ENCODE peak calls at places on chromosome 1, in eight cellular contexts. G is amniotic stem cell; V is NCI-H446 treated with DMSO at 0.1 percent for 48 hours; M is activated T-cell treated with anti-CD3 and anti-CD28 coated beads for 1 hour; W is activated CD8-positive, alpha-beta memory T cell treated with anti-CD3 and anti-CD28 coated beads for 48 hours; Z is T-cell; A is PC-9; F is GM04504. Q is an unnamed sample.

GRCh38 chr1:53685272-53686051 is 53.5 kb downstream of the GLIS1 start:
- DNase-seq in F (no peak), Z (no peak), M (no peak), W (no peak), G (peak), V (no peak), A (peak), Q (no peak)

GRCh38 chr1:89725016-89725380 is 92.1 kb downstream of the LRRC8C start:
- DNase-seq in M (no peak), G (no peak), F (peak), A (no peak), Z (no peak), W (no peak), V (peak), Q (no peak)

GRCh38 chr1:246726881-246727280 is 2.7 kb downstream of the SCCPDH start:
- DNase-seq in Z (no peak), A (no peak), V (no peak), M (no peak), F (no peak), G (no peak), W (no peak), Q (no peak)

GRCh38 chr1:210070531-210070930 is 132.5 kb downstream of the SYT14 start:
- DNase-seq in V (no peak), M (no peak), Z (no peak), F (no peak), G (no peak), A (no peak), W (no peak), Q (no peak)

GRCh38 chr1:167502719-167503452 is 15.4 kb downstream of the CD247 start:
- DNase-seq in V (no peak), M (no peak), F (no peak), Z (no peak), G (no peak), A (no peak), W (no peak), Q (no peak)

GRCh38 chr1:7070389-7071029 is 285.3 kb downstream of the CAMTA1 start:
- DNase-seq in V (peak), A (no peak), W (peak), G (peak), F (peak), Z (peak), M (peak), Q (peak)

GRCh38 chr1:211695135-211695816 is 19.9 kb upstream of the NEK2 start:
- DNase-seq in M (no peak), Z (peak), A (no peak), G (no peak), F (no peak), V (no peak), W (no peak), Q (peak)

GRCh38 chr1:16153110-16153998 is 2.5 kb downstream of the EPHA2 start:
- DNase-seq in A (peak), V (no peak), M (no peak), G (no peak), F (no peak), Z (no peak), W (no peak), Q (no peak)

GRCh38 chr1:76463278-76463677 is 388.7 kb downstream of the ST6GALNAC3 start:
- DNase-seq in M (no peak), V (no peak), Z (no peak), F (no peak), A (no peak), G (no peak), W (no peak), Q (peak)

GRCh38 chr1:179169616-179170467 is 59.6 kb downstream of the ABL2 start:
- DNase-seq in M (no peak), W (no peak), G (peak), F (peak), A (peak), Z (no peak), V (peak), Q (no peak)

GRCh38 chr1:34745666-34746065 is 9.2 kb upstream of the GJB5 start:
- DNase-seq in M (no peak), W (no peak), Z (no peak), V (no peak), G (no peak), A (no peak), F (no peak), Q (no peak)

GRCh38 chr1:115428262-115428661 is 90.2 kb upstream of the NGF start:
- DNase-seq in M (no peak), G (no peak), V (no peak), W (no peak), Z (no peak), F (no peak), A (peak), Q (no peak)